ENCODE peak calls at places on chromosome 19, in nine cellular contexts. N is glutamatergic neuron, H is right lobe of liver, Y is activated B cell treated with CpG ODN at 0.5 μM for 24 hours, Q is endothelial cell, D is GM20000, F is astrocyte, T is left lung, X is astrocyte of the spinal cord. S is an unnamed sample.

GRCh38 chr19:49488046-49488862 is 846 bp downstream of the RPL13A start:
- DNase-seq in D (no peak), X (no peak), Y (no peak), Q (no peak), N (no peak), F (no peak), H (no peak), T (no peak), S (no peak)

GRCh38 chr19:50332264-50333038 is 3.3 kb upstream of the KCNC3 start:
- DNase-seq in Y (no peak), F (no peak), H (peak; percentile 35), Q (no peak), T (no peak), N (no peak), D (peak; percentile 24), X (no peak), S (no peak)

GRCh38 chr19:53545271-53546065 is 7.5 kb downstream of the ZNF331 start:
- DNase-seq in X (peak; percentile 75), H (no peak), D (no peak), N (no peak), T (peak; percentile 77), Y (no peak), Q (no peak), F (peak; percentile 86), S (no peak)

GRCh38 chr19:413756-414420 is 4.9 kb upstream of the C2CD4C start:
- DNase-seq in F (no peak), T (no peak), D (no peak), Q (no peak), Y (no peak), N (peak; percentile 8), H (peak; percentile 33), X (no peak), S (no peak)

GRCh38 chr19:5170329-5170745 is 170.3 kb downstream of the PTPRS start:
- DNase-seq in X (no peak), H (peak; percentile 61), T (peak; percentile 90), F (no peak), N (peak; percentile 52), Q (peak; percentile 34), D (no peak), Y (peak; percentile 43), S (no peak)

GRCh38 chr19:37953576-37954303 is 46.7 kb downstream of the SIPA1L3 start:
- DNase-seq in N (no peak), Q (no peak), X (peak; percentile 53), D (no peak), T (no peak), F (peak; percentile 36), Y (no peak), H (no peak), S (no peak)

GRCh38 chr19:22806418-22806817 is 22.5 kb upstream of the ZNF99 start:
- DNase-seq in N (no peak), Y (no peak), T (peak; percentile 74), F (no peak), Q (no peak), D (no peak), H (no peak), X (no peak), S (no peak)

GRCh38 chr19:52602931-52603330 is 32.8 kb downstream of the ZNF701 start:
- DNase-seq in X (no peak), N (no peak), Y (no peak), F (no peak), Q (no peak), D (no peak), T (no peak), H (no peak), S (no peak)

GRCh38 chr19:7488736-7489353 is at the start of gene PEX11G:
- DNase-seq in F (peak; percentile 72), N (peak; percentile 97), T (peak; percentile 99), Y (peak; percentile 98), D (peak; percentile 99), H (peak; percentile 96), X (peak; percentile 88), Q (peak; percentile 94), S (peak; percentile 97)

GRCh38 chr19:3403489-3404323 is 37.3 kb downstream of the NFIC start:
- DNase-seq in Y (no peak), X (peak; percentile 97), H (peak; percentile 93), N (no peak), T (peak; percentile 88), Q (no peak), D (no peak), F (peak; percentile 92), S (no peak)

GRCh38 chr19:15437355-15438123 is 12.2 kb downstream of the WIZ start:
- DNase-seq in N (no peak), X (no peak), H (no peak), Q (no peak), Y (no peak), F (peak; percentile 40), D (no peak), T (no peak), S (no peak)

GRCh38 chr19:1705367-1705766 is 47.9 kb upstream of the ONECUT3 start:
- DNase-seq in Y (no peak), X (no peak), T (no peak), D (no peak), Q (no peak), H (no peak), N (no peak), F (no peak), S (no peak)

GRCh38 chr19:33767898-33768413 is 28.7 kb upstream of the KCTD15 start:
- DNase-seq in Y (no peak), D (no peak), H (no peak), F (no peak), Q (peak; percentile 91), X (peak; percentile 16), T (no peak), N (no peak), S (peak; percentile 85)
- TF ChIP-seq CTCF in Y (no peak), D (no peak), H (no peak), F (no peak), Q (no peak), X (peak; percentile 41), T (no peak), N (no peak), S (peak; percentile 64)

GRCh38 chr19:48145596-48146254 is 24.4 kb downstream of the LIG1 start:
- DNase-seq in N (no peak), Q (no peak), H (no peak), X (no peak), D (no peak), Y (no peak), F (no peak), T (peak; percentile 10), S (no peak)

GRCh38 chr19:48147597-48148175 is 22.5 kb downstream of the LIG1 start:
- DNase-seq in Q (no peak), T (peak; percentile 12), D (no peak), H (no peak), F (no peak), Y (no peak), N (no peak), X (no peak), S (no peak)

GRCh38 chr19:48154003-48154402 is 16.1 kb downstream of the LIG1 start:
- DNase-seq in H (no peak), Q (no peak), F (no peak), D (no peak), Y (no peak), N (no peak), T (peak; percentile 12), X (no peak), S (no peak)

GRCh38 chr19:48152552-48152951 is 17.6 kb downstream of the LIG1 start:
- DNase-seq in Y (peak; percentile 52), N (peak; percentile 74), T (peak; percentile 45), F (peak; percentile 13), Q (peak; percentile 65), D (peak; percentile 69), H (no peak), X (peak; percentile 81), S (no peak)

GRCh38 chr19:48149430-48149829 is 20.7 kb downstream of the LIG1 start:
- DNase-seq in Y (no peak), F (no peak), N (no peak), Q (no peak), X (no peak), H (peak; percentile 66), D (no peak), T (peak; percentile 36), S (no peak)
- TF ChIP-seq CTCF in Y (no peak), F (no peak), N (no peak), Q (no peak), X (no peak), H (no peak), D (no peak), T (no peak), S (no peak)

DNA sequence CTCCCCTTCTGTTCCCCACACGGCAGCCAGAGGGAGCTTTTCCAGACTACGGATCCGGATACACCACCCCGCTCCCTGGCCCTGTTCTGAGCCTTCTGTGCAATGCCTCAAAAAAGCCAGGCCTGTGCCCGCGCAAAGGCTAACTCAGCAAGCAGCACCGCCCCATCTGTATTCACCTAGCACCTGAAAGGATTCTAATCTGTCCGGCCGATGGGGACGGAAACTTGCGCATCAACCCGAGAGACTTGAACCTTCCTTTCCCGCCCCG is 589 bp downstream of the ZBTB45 start:
- DNase-seq in H (peak; percentile 69), F (peak; percentile 60), Y (peak; percentile 28), N (peak; percentile 81), Q (peak; percentile 74), D (peak; percentile 67), T (no peak), X (peak; percentile 77), S (peak; percentile 78)
- TF ChIP-seq CTCF in H (peak; percentile 54), F (peak; percentile 39), Y (no peak), N (no peak), Q (no peak), D (peak; percentile 46), T (peak; percentile 40), X (peak; percentile 90), S (peak; percentile 63)

DNA sequence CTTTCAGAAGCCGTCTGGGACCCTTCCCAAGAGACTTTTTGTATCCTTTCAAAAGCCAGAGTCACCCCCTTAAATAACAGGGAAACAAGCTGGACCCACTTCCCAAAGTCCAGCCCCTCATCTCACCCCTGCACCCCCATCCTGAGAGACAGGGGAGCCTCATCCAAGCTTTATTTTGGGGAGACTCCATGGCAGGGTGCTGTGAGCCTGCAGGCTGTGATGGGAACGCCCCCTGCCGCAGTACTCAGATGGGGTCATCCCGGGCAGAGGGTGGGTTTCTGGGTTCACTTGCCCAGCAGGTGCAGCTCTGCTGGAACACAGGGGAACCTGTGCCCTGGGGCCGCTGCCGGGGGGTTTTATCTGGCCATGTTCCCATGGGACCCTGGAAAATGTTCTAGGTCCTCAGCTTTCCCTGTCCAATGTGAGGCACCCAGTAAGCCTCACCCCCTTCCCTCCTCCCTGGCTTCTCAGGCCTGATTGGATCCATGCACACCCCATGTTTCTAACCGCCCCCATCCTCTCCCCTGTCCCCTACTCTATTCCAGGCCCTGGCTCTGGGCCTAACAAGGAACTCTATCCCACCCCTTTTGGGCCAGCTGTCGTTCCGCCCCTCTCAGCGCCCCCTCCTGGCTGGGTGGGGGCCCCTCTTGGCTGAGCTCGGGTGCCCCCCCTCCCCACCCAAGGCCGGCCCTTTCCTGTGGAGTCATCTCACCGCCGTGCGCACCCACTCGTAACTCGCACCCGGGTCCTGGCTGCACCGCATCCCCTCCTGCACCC is 1.0 kb downstream of the HIF3A start:
- DNase-seq in X (peak; percentile 40), H (peak; percentile 59), Y (no peak), Q (no peak), D (no peak), N (no peak), T (peak; percentile 69), F (no peak), S (no peak)
- TF ChIP-seq CTCF in X (peak; percentile 30), H (no peak), Y (no peak), Q (no peak), D (no peak), N (no peak), T (no peak), F (no peak), S (no peak)

GRCh38 chr19:47324502-47324901 is 7.5 kb upstream of the C5AR2 start:
- DNase-seq in D (no peak), T (peak; percentile 83), Q (no peak), H (peak; percentile 61), F (no peak), X (no peak), N (no peak), Y (no peak), S (no peak)
- TF ChIP-seq CTCF in D (no peak), T (no peak), Q (no peak), H (no peak), F (no peak), X (no peak), N (no peak), Y (no peak), S (no peak)